ENCODE peak calls at places on chromosomes 3 and 15, in five cellular contexts. M is Caco-2; V is HT1080; K is HAP-1; P is activated CD8-positive, alpha-beta memory T cell treated with anti-CD3 and anti-CD28 coated beads for 48 hours. G is an unnamed sample.

GRCh38 chr3:129052675-129053074 is 7.9 kb upstream of the GP9 start:
- DNase-seq in M (no peak), V (no peak), K (no peak), P (no peak), G (no peak)

GRCh38 chr15:88563638-88564037 is 17.2 kb upstream of the DET1 start:
- DNase-seq in P (no peak), V (peak), K (no peak), M (no peak), G (no peak)

GRCh38 chr3:151560750-151561149 is 99.9 kb upstream of the IGSF10 start:
- DNase-seq in V (no peak), M (no peak), K (no peak), P (no peak), G (no peak)

GRCh38 chr15:67762610-67763368 is 62.5 kb upstream of the SKOR1 start:
- DNase-seq in P (peak), V (no peak), M (no peak), K (no peak), G (no peak)

GRCh38 chr15:96462768-96463167 is 132.3 kb downstream of the NR2F2 start:
- DNase-seq in K (no peak), M (no peak), V (no peak), P (no peak), G (no peak)

GRCh38 chr3:28334552-28334951 is 14.0 kb upstream of the ZCWPW2 start:
- DNase-seq in P (no peak), V (no peak), K (no peak), M (no peak), G (no peak)

GRCh38 chr3:175179055-175179454 is 319.9 kb downstream of the NAALADL2 start:
- DNase-seq in P (no peak), V (no peak), K (no peak), M (no peak), G (no peak)

GRCh38 chr15:74179983-74180688 is 6.6 kb downstream of the ISLR start:
- DNase-seq in V (peak), M (no peak), P (no peak), K (no peak), G (no peak)

GRCh38 chr3:64203216-64203615 is 22.1 kb downstream of the PRICKLE2 start:
- DNase-seq in P (no peak), M (no peak), V (no peak), K (no peak), G (no peak)

GRCh38 chr3:78823859-78824258 is 943.9 kb downstream of the ROBO1 start:
- DNase-seq in V (no peak), P (no peak), M (no peak), K (no peak), G (no peak)

GRCh38 chr3:150270883-150271577 is 137.1 kb upstream of the TSC22D2 start:
- DNase-seq in V (no peak), K (no peak), P (no peak), M (no peak), G (no peak)

GRCh38 chr3:45611619-45612018 is 17.1 kb downstream of the LIMD1 start:
- DNase-seq in P (no peak), K (no peak), V (peak), M (no peak), G (peak)

GRCh38 chr3:104521606-104522336 is 844.9 kb upstream of the ALCAM start:
- DNase-seq in M (no peak), V (no peak), P (no peak), K (no peak), G (no peak)

GRCh38 chr15:93217343-93217742 is 128.3 kb upstream of the RGMA start:
- DNase-seq in M (no peak), K (no peak), V (no peak), P (no peak), G (no peak)

GRCh38 chr3:37149246-37149645 is 25.1 kb downstream of the LRRFIP2 start:
- DNase-seq in P (no peak), V (no peak), M (no peak), K (no peak), G (no peak)

GRCh38 chr15:80929225-80929624 is 60.4 kb downstream of the MESD start:
- DNase-seq in P (no peak), K (no peak), V (peak), M (no peak), G (no peak)

GRCh38 chr15:66865622-66866611 is 163.9 kb downstream of the SMAD6 start:
- DNase-seq in V (no peak), M (no peak), K (no peak), P (no peak), G (no peak)

GRCh38 chr3:46546896-46547440 is 19.1 kb downstream of the LRRC2 start:
- DNase-seq in P (no peak), V (no peak), K (no peak), M (no peak), G (no peak)

GRCh38 chr15:77305953-77306352 is 114.0 kb downstream of the PEAK1 start:
- DNase-seq in V (no peak), M (no peak), P (no peak), K (no peak), G (no peak)

GRCh38 chr15:61327019-61327631 is 98.0 kb upstream of the RORA start:
- DNase-seq in V (peak), P (no peak), K (no peak), M (no peak), G (no peak)

GRCh38 chr15:23372284-23372683 is 17.7 kb downstream of the GOLGA8S start:
- DNase-seq in M (no peak), V (peak), P (no peak), K (no peak), G (no peak)

GRCh38 chr15:49664706-49665105 is 43.9 kb downstream of the DTWD1 start:
- DNase-seq in P (no peak), K (no peak), M (no peak), V (peak), G (no peak)

GRCh38 chr3:187352581-187353575 is 15.3 kb upstream of the RTP4 start:
- DNase-seq in K (no peak), V (no peak), P (no peak), M (no peak), G (no peak)

GRCh38 chr3:25960776-25961175 is 170.9 kb downstream of the OXSM start:
- DNase-seq in M (no peak), P (no peak), V (no peak), K (no peak), G (no peak)

GRCh38 chr3:172244011-172244410 is 204.2 kb downstream of the GHSR start:
- DNase-seq in K (no peak), P (no peak), V (peak), M (no peak), G (no peak)

GRCh38 chr15:62087671-62088360 is 21.0 kb downstream of the C2CD4A start:
- DNase-seq in M (no peak), P (no peak), V (no peak), K (no peak), G (no peak)

GRCh38 chr3:66553714-66554113 is 52.9 kb upstream of the LRIG1 start:
- DNase-seq in M (no peak), V (no peak), P (no peak), K (no peak), G (no peak)

GRCh38 chr3:133461291-133461690 is 61.4 kb downstream of the BFSP2 start:
- DNase-seq in V (no peak), P (no peak), M (peak), K (no peak), G (no peak)

GRCh38 chr15:56168394-56168793 is 75.3 kb downstream of the RFX7 start:
- DNase-seq in M (no peak), K (no peak), V (peak), P (no peak), G (no peak)

GRCh38 chr15:40593130-40593529 is 919 bp upstream of the KNL1 start:
- DNase-seq in V (no peak), K (no peak), P (no peak), M (no peak), G (no peak)

GRCh38 chr3:197750863-197751737 is 1.4 kb downstream of the FYTTD1 start:
- DNase-seq in K (no peak), V (peak), M (no peak), P (peak), G (no peak)

GRCh38 chr3:29420106-29420505 is 139.2 kb downstream of the RBMS3 start:
- DNase-seq in V (no peak), M (no peak), K (no peak), P (no peak), G (no peak)

GRCh38 chr3:115800489-115801080 is 177.3 kb downstream of the GAP43 start:
- DNase-seq in M (no peak), V (peak), P (no peak), K (no peak), G (no peak)

GRCh38 chr3:136632625-136633081 is 119.5 kb downstream of the STAG1 start:
- DNase-seq in P (no peak), V (peak), K (no peak), M (no peak), G (no peak)

GRCh38 chr15:56242576-56243116 is 1.0 kb downstream of the RFX7 start:
- DNase-seq in M (no peak), V (no peak), K (no peak), P (no peak), G (peak)

G was measured in neuronal stem cell.